ENCODE peak calls at places on chromosome 4, in six cellular contexts. G, W, E, N, D and M are unnamed samples.

GRCh38 chr4:88244821-88245579 is 39.4 kb downstream of the PPM1K start:
- DNase-seq in G (no peak), W (no peak), E (peak), N (peak), D (no peak), M (no peak)

GRCh38 chr4:24550773-24551172 is 33.6 kb downstream of the DHX15 start:
- DNase-seq in W (no peak), E (no peak), D (no peak), N (no peak), G (no peak), M (no peak)

GRCh38 chr4:146401274-146401673 is 120.5 kb downstream of the SLC10A7 start:
- DNase-seq in N (no peak), D (no peak), G (no peak), W (no peak), E (no peak), M (no peak)

GRCh38 chr4:160375746-160376452 is 1273.0 kb downstream of the RAPGEF2 start:
- DNase-seq in W (no peak), G (no peak), N (no peak), D (no peak), E (no peak), M (no peak)

GRCh38 chr4:134668237-134668636 is 466.6 kb upstream of the PABPC4L start:
- DNase-seq in G (no peak), W (no peak), N (peak), E (no peak), D (peak), M (no peak)

GRCh38 chr4:74886490-74886889 is 46.4 kb upstream of the PARM1 start:
- DNase-seq in G (no peak), W (no peak), D (no peak), N (no peak), E (no peak), M (no peak)

GRCh38 chr4:140343303-140343702 is 30.1 kb upstream of the SCOC start:
- DNase-seq in E (no peak), G (peak), N (peak), W (peak), D (peak), M (no peak)

GRCh38 chr4:150325872-150326271 is 247.6 kb downstream of the DCLK2 start:
- DNase-seq in W (no peak), E (no peak), N (no peak), G (no peak), D (no peak), M (no peak)

GRCh38 chr4:62644372-62644771 is 1444.2 kb downstream of the ADGRL3 start:
- DNase-seq in W (no peak), G (no peak), E (no peak), N (peak), D (no peak), M (no peak)

GRCh38 chr4:100422911-100423310 is 94.9 kb downstream of the EMCN start:
- DNase-seq in N (no peak), D (no peak), E (no peak), W (no peak), G (no peak), M (no peak)

GRCh38 chr4:83083925-83084475 is 30.5 kb downstream of the PLAC8 start:
- DNase-seq in E (no peak), N (peak), W (no peak), G (no peak), D (no peak), M (no peak)

GRCh38 chr4:149574973-149575372 is 240.7 kb downstream of the IQCM start:
- DNase-seq in N (no peak), W (no peak), E (no peak), G (no peak), D (no peak), M (no peak)

GRCh38 chr4:127162741-127163140 is 470.0 kb upstream of the INTU start:
- DNase-seq in G (no peak), N (no peak), W (no peak), D (no peak), E (no peak), M (no peak)

GRCh38 chr4:158164849-158165248 is 8.0 kb downstream of the GASK1B start:
- DNase-seq in N (no peak), D (no peak), E (no peak), W (no peak), G (no peak), M (no peak)

GRCh38 chr4:40205259-40206198 is 8.7 kb downstream of the RHOH start:
- DNase-seq in D (no peak), W (no peak), N (peak), G (no peak), E (no peak), M (no peak)

GRCh38 chr4:150598906-150599305 is 17.0 kb downstream of the MAB21L2 start:
- DNase-seq in N (no peak), D (no peak), W (no peak), G (no peak), E (no peak), M (no peak)

GRCh38 chr4:8700576-8700975 is 108.0 kb downstream of the CPZ start:
- DNase-seq in N (peak), D (peak), E (peak), G (peak), W (no peak), M (no peak)

GRCh38 chr4:42708625-42709024 is 51.7 kb upstream of the ATP8A1 start:
- DNase-seq in E (no peak), D (no peak), W (no peak), N (no peak), G (no peak), M (no peak)

GRCh38 chr4:112521123-112522116 is 5.4 kb upstream of the NEUROG2 start:
- DNase-seq in G (no peak), W (no peak), N (no peak), D (no peak), E (peak), M (no peak)

GRCh38 chr4:55138367-55138766 is 13.0 kb upstream of the KDR start:
- DNase-seq in D (no peak), G (no peak), E (no peak), N (no peak), W (no peak), M (no peak)

GRCh38 chr4:11483076-11483475 is 54.4 kb upstream of the HS3ST1 start:
- DNase-seq in N (no peak), W (no peak), G (no peak), D (no peak), E (no peak), M (no peak)

GRCh38 chr4:77699731-77700210 is 94.2 kb downstream of the CXCL13 start:
- DNase-seq in N (no peak), E (no peak), W (no peak), G (no peak), D (no peak), M (no peak)

GRCh38 chr4:1246111-1246881 is 2.6 kb downstream of the CTBP1 start:
- DNase-seq in G (peak), N (peak), W (no peak), E (no peak), D (no peak), M (no peak)

GRCh38 chr4:160848489-160848888 is 1315.3 kb downstream of the FSTL5 start:
- DNase-seq in E (no peak), N (no peak), W (no peak), G (no peak), D (no peak), M (no peak)

GRCh38 chr4:115360441-115360840 is 247.0 kb upstream of the NDST4 start:
- DNase-seq in G (no peak), W (no peak), D (no peak), N (no peak), E (no peak), M (no peak)

GRCh38 chr4:15799703-15800102 is 21.6 kb downstream of the CD38 start:
- DNase-seq in G (no peak), E (no peak), D (no peak), N (no peak), W (no peak), M (no peak)

GRCh38 chr4:37243061-37243460 is 1.5 kb upstream of the NWD2 start:
- DNase-seq in E (peak), D (no peak), G (no peak), W (no peak), N (peak), M (no peak)

GRCh38 chr4:78766026-78766425 is 10.1 kb upstream of the BMP2K start:
- DNase-seq in G (no peak), W (no peak), D (no peak), E (no peak), N (no peak), M (no peak)

GRCh38 chr4:27149541-27150212 is 289.0 kb downstream of the STIM2 start:
- DNase-seq in G (no peak), N (no peak), E (no peak), W (no peak), D (no peak), M (peak)

GRCh38 chr4:110793381-110793801 is 170.5 kb upstream of the PITX2 start:
- DNase-seq in W (no peak), D (no peak), G (no peak), N (no peak), E (no peak), M (no peak)

GRCh38 chr4:186898367-186898766 is 174.7 kb upstream of the FAT1 start:
- DNase-seq in E (no peak), G (no peak), N (no peak), W (no peak), D (no peak), M (no peak)

GRCh38 chr4:2252530-2252924 is 9.4 kb downstream of the MXD4 start:
- DNase-seq in D (no peak), E (no peak), N (no peak), G (no peak), W (no peak), M (peak)

GRCh38 chr4:81811562-81812293 is 340.0 kb upstream of the RASGEF1B start:
- DNase-seq in E (no peak), G (no peak), N (no peak), W (no peak), D (no peak), M (no peak)

GRCh38 chr4:81807386-81807785 is 335.7 kb upstream of the RASGEF1B start:
- DNase-seq in E (no peak), G (no peak), D (no peak), N (no peak), W (no peak), M (no peak)

GRCh38 chr4:81806485-81806884 is 334.8 kb upstream of the RASGEF1B start:
- DNase-seq in G (no peak), N (no peak), E (no peak), W (no peak), D (no peak), M (no peak)

GRCh38 chr4:81804849-81805248 is 333.1 kb upstream of the RASGEF1B start:
- DNase-seq in G (no peak), D (no peak), E (no peak), N (no peak), W (no peak), M (no peak)

GRCh38 chr4:81807927-81808672 is 336.4 kb upstream of the RASGEF1B start:
- DNase-seq in G (no peak), W (no peak), N (no peak), E (no peak), D (peak), M (no peak)
- TF ChIP-seq EP300 in G (no peak), W (no peak), N (no peak), E (no peak), D (no peak), M (no peak)

DNA sequence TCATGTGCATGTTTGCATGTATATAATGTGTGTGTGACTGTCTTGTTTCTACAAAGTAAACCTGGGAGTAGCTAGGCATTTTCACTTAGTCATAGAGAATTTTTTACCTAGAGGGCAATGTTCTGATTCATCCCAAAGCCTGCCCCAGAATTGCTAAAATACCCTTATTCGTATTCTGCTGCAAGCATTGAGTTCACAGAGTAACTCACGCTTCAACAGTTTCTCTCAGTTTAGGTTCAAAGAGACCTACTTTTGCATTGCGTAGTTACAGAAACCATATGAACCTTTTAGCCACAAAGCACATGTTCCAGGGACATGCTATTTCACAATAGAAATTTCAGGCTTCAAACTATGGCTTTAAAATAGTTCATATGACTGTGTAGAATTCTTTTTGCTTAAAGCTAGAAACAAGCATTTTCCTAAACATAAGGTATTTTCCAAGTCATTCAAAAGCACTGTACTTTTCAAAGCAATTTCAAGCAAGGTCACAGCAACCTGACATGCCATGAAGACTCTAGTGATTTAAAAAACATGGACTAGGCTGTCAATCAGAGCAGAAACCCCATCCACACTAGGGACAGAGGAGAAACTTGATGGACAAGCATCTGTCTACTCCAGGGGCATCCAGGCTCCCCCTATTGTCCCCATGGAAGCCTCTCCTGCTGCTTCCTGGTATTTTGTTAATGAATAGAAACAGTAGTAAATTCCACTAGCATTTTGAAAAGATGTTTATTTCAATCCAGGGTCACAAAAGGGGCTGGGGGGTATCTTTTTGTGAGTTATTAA is 81.5 kb upstream of the MAPK10 start:
- DNase-seq in N (no peak), G (no peak), W (peak), D (no peak), E (no peak), M (no peak)
- TF ChIP-seq EP300 in N (no peak), G (no peak), W (no peak), D (no peak), E (no peak), M (no peak)

DNA sequence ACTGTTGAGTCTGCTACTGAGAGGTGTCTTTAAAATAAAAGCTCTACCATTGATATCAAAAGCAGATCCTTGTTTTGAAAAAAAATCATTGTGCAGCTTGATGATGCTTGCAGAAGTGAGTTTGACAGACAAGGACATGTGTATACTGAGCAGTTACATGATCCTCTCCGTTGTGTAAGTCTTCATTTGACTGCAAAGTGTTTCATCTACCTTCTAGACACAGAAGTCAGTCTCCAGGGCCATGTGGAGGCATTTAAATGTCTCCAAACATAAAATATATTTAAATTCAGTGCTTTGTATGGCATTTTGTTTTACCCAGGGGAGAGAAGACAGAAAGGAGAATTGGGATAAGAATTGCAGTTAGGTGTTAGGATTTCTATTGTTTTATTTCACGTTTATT is 107.8 kb upstream of the MYOZ2 start:
- DNase-seq in W (no peak), N (no peak), G (no peak), D (no peak), E (no peak), M (no peak)
- TF ChIP-seq EP300 in W (no peak), N (no peak), G (no peak), D (no peak), E (no peak), M (no peak)

DNA sequence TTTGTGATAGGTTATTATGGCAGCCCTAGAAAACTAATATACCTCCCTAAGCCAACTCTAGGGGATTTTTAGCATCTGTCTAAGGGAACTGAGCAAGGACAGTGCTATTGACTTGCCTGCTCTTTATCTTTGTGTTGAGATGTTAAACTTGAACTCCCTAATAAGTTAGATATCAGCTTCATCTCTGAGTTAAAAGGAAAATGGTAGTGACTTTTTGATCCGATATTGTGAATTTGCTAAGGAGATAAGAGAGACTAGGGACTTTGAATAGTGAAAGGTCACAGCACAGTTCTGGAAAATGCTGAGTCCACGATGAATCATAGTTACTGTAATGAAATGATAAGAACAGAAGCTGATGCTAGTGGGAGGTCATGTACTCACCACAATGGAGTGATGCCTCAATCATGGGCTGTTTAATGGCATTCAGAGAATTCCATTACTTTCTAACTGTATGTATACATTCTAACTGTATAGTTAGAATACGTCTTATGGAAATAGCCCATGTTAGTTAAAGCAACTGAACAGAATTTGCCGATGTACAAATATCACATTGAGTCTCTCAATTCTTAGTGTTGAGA is 147.2 kb downstream of the GLRA3 start:
- DNase-seq in W (peak), D (no peak), E (no peak), N (no peak), G (no peak), M (no peak)
- TF ChIP-seq EP300 in W (no peak), D (no peak), E (no peak), N (no peak), G (no peak), M (no peak)

DNA sequence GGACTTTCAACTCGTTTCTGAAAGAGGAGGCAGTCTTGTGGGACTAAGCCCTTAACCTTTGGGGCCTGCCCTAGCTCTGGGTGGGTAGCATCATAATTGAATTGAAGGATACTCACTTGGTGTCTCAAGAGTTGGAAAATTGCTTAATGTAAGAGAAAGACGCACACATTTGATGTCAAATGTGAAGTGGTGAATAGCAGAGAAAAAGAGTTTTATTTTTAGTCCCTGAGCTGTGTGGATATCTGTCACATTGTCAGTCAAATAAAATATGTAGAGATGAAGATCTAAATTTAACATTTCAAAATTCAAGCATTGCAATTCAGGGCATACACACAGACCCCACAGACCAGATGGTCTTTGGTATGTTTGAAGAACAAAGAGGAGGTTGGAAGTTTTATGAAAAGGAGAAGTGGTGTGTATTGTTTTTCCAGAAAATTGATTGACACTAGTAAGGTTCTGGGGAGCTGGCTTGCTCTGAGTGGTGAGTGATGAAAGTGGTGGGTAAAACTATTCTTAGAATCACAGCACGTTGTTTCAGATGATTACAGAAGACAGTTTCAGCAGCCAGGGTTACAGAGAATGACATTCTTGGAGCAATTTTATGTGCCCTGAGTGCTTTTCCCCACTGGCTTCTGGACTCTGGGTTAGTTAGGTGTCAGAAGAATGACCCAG is 44.9 kb upstream of the BBS12 start:
- DNase-seq in G (no peak), W (no peak), E (no peak), D (no peak), N (no peak), M (peak)
- TF ChIP-seq EP300 in G (no peak), W (no peak), E (no peak), D (no peak), N (no peak), M (no peak)

GRCh38 chr4:183141997-183142396 is 42.9 kb downstream of the WWC2 start:
- DNase-seq in G (no peak), D (no peak), W (no peak), N (no peak), E (no peak), M (no peak)

GRCh38 chr4:183139972-183140570 is 41.0 kb downstream of the WWC2 start:
- DNase-seq in W (no peak), D (no peak), E (no peak), G (no peak), N (no peak), M (no peak)

GRCh38 chr4:183140911-183141320 is 41.9 kb downstream of the WWC2 start:
- DNase-seq in G (no peak), N (no peak), D (no peak), E (no peak), W (no peak), M (no peak)

GRCh38 chr4:183145773-183146172 is 46.7 kb downstream of the WWC2 start:
- DNase-seq in G (no peak), D (no peak), W (no peak), N (no peak), E (no peak), M (no peak)

DNA sequence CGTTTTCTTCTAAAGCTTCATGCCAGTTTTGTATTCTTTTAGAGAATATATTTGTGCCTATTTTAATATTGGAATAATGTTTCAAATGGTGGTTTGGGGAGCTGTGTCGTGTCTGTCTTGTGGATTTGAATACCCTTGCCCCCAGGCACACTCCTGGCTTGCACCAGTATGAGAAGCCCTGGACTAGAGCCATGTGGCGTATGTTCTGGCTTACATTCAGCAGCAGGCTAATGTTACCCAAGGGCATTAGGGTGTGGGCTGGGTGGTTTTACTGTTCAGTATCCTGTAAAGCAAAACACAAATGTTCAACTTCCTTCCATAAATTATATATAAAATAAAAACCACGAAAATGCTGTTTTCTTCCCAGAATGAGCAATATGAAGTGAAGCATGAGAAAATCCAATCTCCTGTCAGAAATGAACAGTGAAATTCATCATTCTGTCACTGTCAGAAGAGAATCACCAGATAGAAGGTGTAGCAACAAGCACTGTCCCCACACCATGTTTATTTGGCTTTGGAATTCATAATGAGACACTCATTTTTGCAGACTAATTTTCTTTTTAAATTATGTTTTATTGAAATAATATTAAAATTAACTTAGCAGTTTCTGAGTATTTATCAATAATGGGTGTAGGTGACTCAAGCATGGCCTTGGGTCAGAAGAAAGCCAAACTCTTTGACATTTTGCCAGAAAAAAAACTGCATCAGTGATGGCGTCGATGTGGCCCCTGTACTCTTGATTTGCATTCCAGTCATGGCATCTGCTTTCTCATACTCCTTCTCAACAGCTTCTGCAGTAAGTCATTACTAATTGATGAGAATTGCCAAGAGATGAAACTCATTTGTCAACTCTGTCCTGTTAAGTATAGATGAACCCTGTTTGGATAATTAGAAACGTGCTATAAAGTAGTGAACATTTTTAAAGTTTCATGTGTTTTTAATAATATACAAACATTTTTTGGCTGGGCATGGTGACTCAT is 43.8 kb downstream of the WWC2 start:
- DNase-seq in N (peak), E (no peak), G (no peak), W (no peak), D (peak), M (no peak)
- TF ChIP-seq EP300 in N (no peak), E (no peak), G (no peak), W (no peak), D (no peak), M (no peak)